ENCODE peak calls at places on chromosomes 11 and 22, in eight cellular contexts. H, J, T, Z, P, I, U and Y are unnamed samples.

GRCh38 chr22:31742682-31743081 is 7.2 kb downstream of the PRR14L start:
- DNase-seq in U (no peak), T (no peak), Z (no peak), P (no peak), H (no peak), I (no peak), J (no peak), Y (no peak)

GRCh38 chr11:12288212-12288933 is 89.0 kb upstream of the PARVA start:
- DNase-seq in H (peak), T (peak), I (peak), P (peak), J (peak), Z (peak), U (peak), Y (peak)

GRCh38 chr11:2528301-2529050 is 83.7 kb downstream of the KCNQ1 start:
- DNase-seq in Z (no peak), H (peak), T (peak), I (peak), J (peak), U (no peak), P (peak), Y (peak)

GRCh38 chr11:117528061-117528780 is 200.6 kb downstream of the CEP164 start:
- DNase-seq in H (peak), T (no peak), P (no peak), U (no peak), Z (no peak), I (no peak), J (no peak), Y (no peak)

GRCh38 chr11:114195981-114196731 is 100.0 kb upstream of the NNMT start:
- DNase-seq in T (peak), Z (no peak), I (no peak), J (no peak), H (peak), U (no peak), P (no peak), Y (no peak)

GRCh38 chr11:1758611-1759150 is 5.0 kb downstream of the CTSD start:
- DNase-seq in T (no peak), H (no peak), I (no peak), J (no peak), P (no peak), Z (no peak), U (no peak), Y (no peak)

GRCh38 chr22:45968751-45969413 is 8.1 kb downstream of the WNT7B start:
- DNase-seq in T (no peak), H (peak), I (no peak), Z (peak), J (no peak), U (no peak), P (no peak), Y (no peak)

GRCh38 chr11:117458275-117459120 is 130.8 kb downstream of the CEP164 start:
- DNase-seq in H (peak), T (no peak), J (no peak), U (no peak), P (no peak), Z (no peak), I (peak), Y (no peak)

GRCh38 chr22:44473580-44473979 is 24.5 kb downstream of the RTL6 start:
- DNase-seq in T (no peak), J (no peak), P (no peak), Z (no peak), H (no peak), U (no peak), I (no peak), Y (no peak)

GRCh38 chr11:58769308-58769707 is 37.6 kb upstream of the GLYAT start:
- DNase-seq in I (no peak), J (no peak), Z (no peak), H (no peak), U (no peak), T (no peak), P (no peak), Y (no peak)

GRCh38 chr11:108223449-108224149 is 732 bp downstream of the ATM start:
- DNase-seq in U (no peak), Z (peak), H (no peak), P (no peak), J (no peak), T (no peak), I (no peak), Y (no peak)

GRCh38 chr11:19713221-19714092 is 820 bp downstream of the NAV2 start:
- DNase-seq in Z (peak), J (no peak), T (peak), U (peak), H (peak), I (no peak), P (no peak), Y (no peak)

GRCh38 chr11:10305262-10305963 is 540 bp downstream of the ADM start:
- DNase-seq in Z (peak), T (peak), H (peak), P (peak), U (peak), J (no peak), I (no peak), Y (no peak)

GRCh38 chr22:50396751-50397370 is 53.7 kb downstream of the PPP6R2 start:
- DNase-seq in Z (no peak), I (no peak), J (no peak), P (no peak), T (peak), U (no peak), H (no peak), Y (no peak)

GRCh38 chr11:118342503-118343161 is at the start of gene CD3D:
- DNase-seq in I (no peak), T (no peak), H (no peak), Z (no peak), J (no peak), U (no peak), P (no peak), Y (no peak)

GRCh38 chr11:44244649-44245308 is 65.2 kb downstream of the ALX4 start:
- DNase-seq in H (no peak), P (no peak), U (no peak), T (no peak), J (no peak), Z (peak), I (no peak), Y (no peak)

GRCh38 chr11:102935514-102935913 is 20.0 kb downstream of the MMP13 start:
- DNase-seq in P (no peak), T (no peak), H (no peak), U (no peak), I (no peak), J (no peak), Z (no peak), Y (no peak)

GRCh38 chr11:64042301-64042700 is 6.6 kb downstream of the FLRT1 start:
- DNase-seq in J (no peak), I (no peak), T (no peak), Z (no peak), P (no peak), H (no peak), U (no peak), Y (no peak)

GRCh38 chr11:56340289-56340688 is 5.5 kb upstream of the OR8K1 start:
- DNase-seq in J (no peak), I (no peak), H (no peak), Z (no peak), T (no peak), U (no peak), P (no peak), Y (no peak)

GRCh38 chr11:111550258-111550657 is 9.7 kb downstream of the LAYN start:
- DNase-seq in Z (no peak), H (no peak), U (no peak), I (no peak), J (no peak), T (no peak), P (no peak), Y (no peak)

GRCh38 chr11:64599698-64600211 is 8.7 kb downstream of the SLC22A12 start:
- DNase-seq in I (no peak), P (peak), T (no peak), U (no peak), Z (no peak), H (no peak), J (no peak), Y (no peak)

GRCh38 chr11:17012712-17013547 is 1.3 kb downstream of the PLEKHA7 start:
- DNase-seq in H (no peak), U (peak), T (peak), J (peak), I (peak), P (peak), Z (peak), Y (peak)

GRCh38 chr11:44037658-44037998 is 10.2 kb upstream of the ACCSL start:
- DNase-seq in H (no peak), I (no peak), Z (no peak), J (no peak), P (no peak), U (no peak), T (no peak), Y (no peak)

GRCh38 chr11:70272009-70272408 is 1.5 kb downstream of the PPFIA1 start:
- DNase-seq in I (no peak), Z (no peak), P (peak), H (no peak), J (no peak), T (no peak), U (no peak), Y (no peak)

GRCh38 chr11:70268526-70268925 is 2.0 kb upstream of the PPFIA1 start:
- DNase-seq in H (no peak), I (no peak), J (no peak), P (peak), T (no peak), Z (no peak), U (no peak), Y (no peak)

GRCh38 chr11:70270877-70271634 is 566 bp downstream of the PPFIA1 start:
- DNase-seq in P (peak), T (peak), Z (peak), H (no peak), U (peak), J (no peak), I (no peak), Y (peak)

GRCh38 chr11:70271635-70271953 is 1.1 kb downstream of the PPFIA1 start:
- DNase-seq in J (no peak), U (no peak), I (no peak), Z (no peak), H (no peak), P (no peak), T (no peak), Y (no peak)

GRCh38 chr11:70270104-70270876 is at the start of gene PPFIA1:
- DNase-seq in H (peak), I (peak), Z (peak), T (peak), J (peak), P (peak), U (peak), Y (peak)
- TF ChIP-seq CTCF in H (peak), I (no peak), Z (no peak), T (no peak), J (no peak), P (peak), U (no peak), Y (no peak)

GRCh38 chr11:112588252-112588668 is 327.6 kb upstream of the PLET1 start:
- DNase-seq in U (peak), H (peak), P (no peak), Z (peak), J (no peak), I (peak), T (peak), Y (peak)
- TF ChIP-seq CTCF in U (peak), H (peak), P (peak), Z (peak), J (peak), I (peak), T (peak), Y (peak)

DNA sequence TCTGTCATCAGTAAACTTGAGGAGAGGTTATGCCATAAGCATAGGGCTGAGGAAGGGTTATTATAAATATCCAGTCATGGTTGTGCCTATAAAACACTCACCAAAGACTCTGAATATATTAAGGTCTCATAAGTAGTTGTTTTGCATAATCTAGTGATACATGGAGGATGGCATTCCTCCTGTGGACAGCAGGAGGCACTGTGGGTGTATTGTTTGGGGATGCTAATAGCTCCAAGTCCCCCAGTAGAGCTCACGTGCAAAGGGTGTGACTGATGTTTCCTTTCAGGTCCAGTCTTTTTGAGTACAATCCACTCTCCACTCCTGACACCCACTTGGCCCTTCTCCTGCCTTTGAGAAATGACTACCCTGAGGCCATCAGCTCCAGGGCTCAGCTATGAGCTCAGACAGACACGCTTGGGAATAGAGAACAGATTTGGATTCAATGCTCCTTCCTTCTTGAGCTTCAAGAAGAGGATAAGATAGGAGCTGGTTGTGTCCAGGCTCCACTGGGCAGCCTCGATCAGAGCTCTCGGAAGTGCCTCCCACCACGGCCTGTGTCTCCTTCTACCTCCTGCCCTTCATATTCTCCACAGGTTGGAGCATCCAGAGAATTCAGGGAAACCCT is 85.2 kb upstream of the IGLL5 start:
- DNase-seq in U (no peak), T (no peak), J (no peak), Z (no peak), P (no peak), H (no peak), I (no peak), Y (no peak)
- TF ChIP-seq CTCF in U (no peak), T (peak), J (no peak), Z (no peak), P (peak), H (peak), I (no peak), Y (peak)

GRCh38 chr11:27497284-27497866 is 9.2 kb downstream of the LIN7C start:
- DNase-seq in Z (no peak), T (peak), J (no peak), I (no peak), U (no peak), H (peak), P (no peak), Y (no peak)
- TF ChIP-seq CTCF in Z (peak), T (peak), J (peak), I (peak), U (peak), H (peak), P (peak), Y (peak)

GRCh38 chr11:14645247-14645912 is 1.8 kb downstream of the PDE3B start:
- DNase-seq in J (no peak), P (no peak), H (peak), U (no peak), Z (peak), T (no peak), I (no peak), Y (no peak)

GRCh38 chr11:14644396-14645246 is 1.0 kb downstream of the PDE3B start:
- DNase-seq in J (peak), Z (no peak), U (peak), T (peak), I (peak), H (peak), P (peak), Y (peak)

GRCh38 chr11:14642453-14642852 is 1.2 kb upstream of the PDE3B start:
- DNase-seq in I (no peak), H (no peak), U (no peak), T (no peak), Z (no peak), P (no peak), J (no peak), Y (no peak)

GRCh38 chr11:14642873-14643696 is 519 bp upstream of the PDE3B start:
- DNase-seq in Z (no peak), U (no peak), H (no peak), T (no peak), P (no peak), I (no peak), J (peak), Y (no peak)

DNA sequence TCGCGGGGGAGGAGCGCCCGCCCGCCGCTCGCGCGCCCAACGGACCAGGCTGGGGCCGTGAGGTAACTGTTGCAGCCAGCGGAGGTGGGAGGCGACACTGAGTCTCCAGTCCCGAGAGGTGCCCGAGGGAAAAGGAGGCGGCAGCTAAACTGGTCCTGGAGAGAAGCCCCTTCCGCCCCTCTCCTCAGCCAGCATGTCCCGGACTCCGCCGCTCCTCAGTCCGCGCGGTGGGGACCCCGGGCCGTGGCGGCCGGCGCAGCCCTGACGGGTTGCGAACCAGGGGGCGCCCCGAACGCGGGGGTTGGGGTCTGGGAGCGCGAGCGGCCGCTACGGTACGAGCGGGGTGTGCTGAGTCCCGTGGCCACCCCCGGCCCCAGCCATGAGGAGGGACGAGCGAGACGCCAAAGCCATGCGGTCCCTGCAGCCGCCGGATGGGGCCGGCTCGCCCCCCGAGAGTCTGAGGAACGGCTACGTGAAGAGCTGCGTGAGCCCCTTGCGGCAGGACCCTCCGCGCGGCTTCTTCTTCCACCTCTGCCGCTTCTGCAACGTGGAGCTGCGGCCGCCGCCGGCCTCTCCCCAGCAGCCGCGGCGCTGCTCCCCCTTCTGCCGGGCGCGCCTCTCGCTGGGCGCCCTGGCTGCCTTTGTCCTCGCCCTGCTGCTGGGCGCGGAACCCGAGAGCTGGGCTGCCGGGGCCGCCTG is at the start of gene PDE3B:
- DNase-seq in P (peak), J (peak), H (no peak), Z (peak), I (peak), U (peak), T (peak), Y (peak)
- TF ChIP-seq CTCF in P (peak), J (no peak), H (peak), Z (no peak), I (no peak), U (no peak), T (peak), Y (no peak)

DNA sequence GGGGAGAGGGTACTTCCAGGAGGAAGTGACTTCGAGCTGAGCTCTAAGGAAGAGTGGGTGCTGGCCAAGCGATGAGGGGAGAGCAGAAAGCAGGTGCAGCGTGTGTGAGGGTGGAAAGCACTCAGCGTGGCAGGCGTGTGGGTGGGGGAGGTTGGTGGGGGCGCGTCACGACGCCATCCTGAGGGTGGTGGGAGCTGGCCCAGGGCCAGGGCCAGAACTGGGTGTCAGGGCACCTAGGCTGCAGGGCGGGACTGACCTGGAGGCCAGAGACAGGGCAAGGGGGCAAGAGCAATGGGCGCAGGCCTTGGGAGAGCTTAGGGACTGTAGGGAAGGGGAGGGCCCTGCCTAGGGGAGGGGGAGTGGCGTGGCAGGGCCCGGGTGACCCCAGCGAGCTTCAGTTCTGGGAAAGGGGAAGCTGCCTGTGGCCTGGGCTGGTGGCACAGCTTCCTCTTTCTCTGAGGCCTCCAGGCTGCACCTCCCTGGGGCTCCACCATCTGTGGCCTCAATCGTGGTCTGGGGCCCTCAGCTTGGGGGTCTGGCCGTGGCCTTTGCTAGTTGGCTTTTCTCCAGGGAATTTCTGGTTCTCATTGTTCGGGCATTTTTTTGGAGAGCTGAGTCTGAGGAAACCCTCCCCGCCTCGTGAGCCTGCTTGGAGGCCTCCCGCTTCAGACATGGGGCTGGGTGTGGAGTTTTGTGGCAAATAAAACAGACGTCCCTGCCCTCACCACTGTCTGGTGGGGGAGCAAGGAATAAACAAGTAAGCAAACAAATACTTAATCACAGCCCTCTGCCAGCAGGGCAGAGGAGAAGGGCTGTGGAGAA is 8.9 kb downstream of the RELT start:
- DNase-seq in P (peak), H (no peak), T (no peak), Z (no peak), U (no peak), J (no peak), I (no peak), Y (no peak)
- TF ChIP-seq CTCF in P (no peak), H (no peak), T (no peak), Z (no peak), U (no peak), J (no peak), I (no peak), Y (no peak)

DNA sequence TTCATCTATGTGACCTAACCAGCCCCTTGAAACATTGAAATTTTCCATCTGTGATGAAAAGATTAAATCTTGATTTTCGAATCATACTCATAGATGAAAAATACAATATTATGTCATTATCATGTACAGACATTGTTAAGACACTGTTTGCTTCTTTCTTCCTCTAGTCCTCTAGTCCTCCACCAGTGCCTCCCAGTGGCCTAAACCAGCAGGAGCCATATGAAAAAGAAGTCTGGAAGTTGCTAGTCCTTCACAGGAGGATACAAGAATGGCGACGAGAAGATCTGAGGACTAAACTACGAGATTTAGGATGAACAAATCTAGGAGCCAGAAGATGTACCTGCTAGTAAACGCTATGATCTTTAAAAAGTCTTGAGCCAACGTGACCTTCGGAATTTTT is 134.1 kb downstream of the SLC17A6 start:
- DNase-seq in P (no peak), H (no peak), T (no peak), I (no peak), J (no peak), U (peak), Z (no peak), Y (no peak)
- TF ChIP-seq CTCF in P (no peak), H (peak), T (no peak), I (no peak), J (no peak), U (no peak), Z (peak), Y (no peak)

GRCh38 chr22:33493476-33494205 is 426.6 kb downstream of the LARGE1 start:
- DNase-seq in P (no peak), U (no peak), T (no peak), J (no peak), H (no peak), I (no peak), Z (no peak), Y (no peak)
- TF ChIP-seq CTCF in P (no peak), U (no peak), T (no peak), J (no peak), H (no peak), I (no peak), Z (no peak), Y (no peak)

DNA sequence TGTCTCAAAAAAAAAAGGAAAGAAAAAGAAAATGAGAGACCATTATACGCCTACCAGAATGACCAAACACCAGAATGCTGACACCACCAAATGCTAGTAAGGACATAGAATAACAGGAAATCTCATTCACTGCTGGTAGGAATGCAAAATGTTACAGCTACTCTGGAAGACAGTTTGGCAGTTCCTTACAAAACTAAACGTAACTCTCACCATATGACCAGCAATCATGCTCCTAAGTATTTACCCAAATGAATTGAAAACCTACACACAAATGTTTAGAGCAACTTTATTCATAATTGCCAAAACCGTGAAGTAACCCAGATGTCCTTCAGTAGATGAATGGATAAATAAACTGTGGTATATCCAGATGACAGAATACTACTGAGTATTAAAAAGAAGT is 7.2 kb downstream of the CHKA start:
- DNase-seq in U (no peak), H (no peak), P (no peak), T (no peak), J (no peak), I (no peak), Z (no peak), Y (no peak)
- TF ChIP-seq CTCF in U (no peak), H (no peak), P (no peak), T (peak), J (no peak), I (no peak), Z (peak), Y (no peak)